ENCODE peak calls at places on chromosomes 11 and 22, in five cellular contexts. Q is endothelial cell, Y is AG10803, L is pancreas, W is Panc1. M is an unnamed sample.
A peak's percentile ranks its signal among the peaks of the same experiment; 100 is the strongest.

GRCh38 chr22:46103664-46104063 is 46.7 kb upstream of the PPARA start:
- DNase-seq in Q (no peak), Y (no peak), L (peak; percentile 81), W (no peak), M (no peak)

GRCh38 chr11:113091578-113091844 is 130.3 kb downstream of the NCAM1 start:
- DNase-seq in Q (no peak), Y (no peak), L (no peak), W (no peak), M (no peak)

GRCh38 chr22:38471237-38471636 is 3.3 kb downstream of the KDELR3 start:
- DNase-seq in Q (no peak), Y (no peak), L (no peak), W (no peak), M (no peak)

GRCh38 chr11:126790550-126790981 is 210.0 kb downstream of the KIRREL3 start:
- DNase-seq in Q (no peak), Y (peak; percentile 94), L (no peak), W (no peak), M (no peak)

GRCh38 chr11:124799384-124800225 is 601 bp downstream of the MSANTD2 start:
- DNase-seq in Q (peak; percentile 57), Y (peak; percentile 7), L (peak; percentile 77), W (no peak), M (peak; percentile 27)

GRCh38 chr22:25153961-25154685 is 45.5 kb upstream of the CRYBB3 start:
- DNase-seq in Q (no peak), Y (peak; percentile 66), L (no peak), W (no peak), M (no peak)

GRCh38 chr11:69588270-69588669 is 52.7 kb upstream of the CCND1 start:
- DNase-seq in Q (no peak), Y (peak; percentile 88), L (no peak), W (peak; percentile 24), M (no peak)

GRCh38 chr11:36619502-36619901 is 21.5 kb upstream of the RAG2 start:
- DNase-seq in Q (no peak), Y (no peak), L (no peak), W (no peak), M (no peak)

GRCh38 chr11:119026970-119027369 is 3.7 kb downstream of the SLC37A4 start:
- DNase-seq in Q (no peak), Y (no peak), L (peak; percentile 13), W (no peak), M (no peak)

GRCh38 chr11:111841370-111842053 is 29.9 kb downstream of the ALG9 start:
- DNase-seq in Q (peak; percentile 82), Y (peak; percentile 94), L (peak; percentile 77), W (peak; percentile 67), M (peak; percentile 87)

GRCh38 chr11:34344410-34345011 is 13.3 kb downstream of the ABTB2 start:
- DNase-seq in Q (no peak), Y (no peak), L (no peak), W (no peak), M (no peak)

GRCh38 chr22:17638182-17638431 is 450 bp upstream of the BCL2L13 start:
- DNase-seq in Q (no peak), Y (peak; percentile 72), L (no peak), W (no peak), M (no peak)

GRCh38 chr11:69460540-69461257 is 20.8 kb upstream of the LINC01488 start:
- DNase-seq in Q (no peak), Y (peak; percentile 87), L (no peak), W (no peak), M (no peak)

GRCh38 chr11:120839846-120840402 is 184.0 kb upstream of the TBCEL start:
- DNase-seq in Q (no peak), Y (no peak), L (no peak), W (no peak), M (no peak)

GRCh38 chr11:72263363-72263762 is 19.4 kb upstream of the PHOX2A start:
- DNase-seq in Q (no peak), Y (peak; percentile 25), L (no peak), W (no peak), M (no peak)

GRCh38 chr11:33620423-33621120 is 80.1 kb downstream of the C11orf91 start:
- DNase-seq in Q (no peak), Y (peak; percentile 49), L (no peak), W (no peak), M (no peak)

GRCh38 chr22:17777005-17777716 is 2.9 kb upstream of the BID start:
- DNase-seq in Q (no peak), Y (no peak), L (no peak), W (no peak), M (peak; percentile 56)

DNA sequence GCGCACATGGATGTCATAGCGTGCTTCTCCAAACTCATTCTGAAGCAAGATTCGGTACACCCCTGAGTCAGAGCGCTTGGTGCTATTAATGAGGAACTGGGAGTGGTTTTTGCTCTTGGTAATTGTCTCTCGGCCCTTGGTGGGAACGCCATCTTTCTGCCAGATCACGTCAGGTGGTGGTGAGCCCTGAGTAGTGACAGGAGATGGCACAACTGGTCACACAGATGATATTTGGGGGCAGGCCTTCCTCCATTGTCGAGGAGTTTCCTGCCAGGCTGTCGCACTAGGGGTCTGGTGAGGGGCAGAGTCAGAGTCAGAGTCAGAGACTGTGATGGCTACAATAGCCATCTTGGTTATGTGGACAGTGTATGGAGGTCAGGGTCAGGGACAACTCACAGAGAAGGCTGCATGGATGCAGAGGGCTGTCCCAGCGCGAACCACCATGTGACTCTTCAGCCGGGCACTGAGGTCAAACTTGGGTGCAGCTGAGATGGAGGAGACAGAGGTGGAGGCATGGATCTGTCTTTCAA is 9.3 kb downstream of the TMEM86A start:
- DNase-seq in Q (no peak), Y (no peak), L (no peak), W (no peak), M (no peak)
- TF ChIP-seq CTCF in Q (no peak), Y (no peak), L (no peak), W (no peak), M (no peak)

GRCh38 chr22:44309137-44309536 is 3.6 kb downstream of the SHISAL1 start:
- DNase-seq in Q (no peak), Y (peak; percentile 97), L (peak; percentile 28), W (peak; percentile 22), M (no peak)

GRCh38 chr22:44309647-44310046 is 3.1 kb downstream of the SHISAL1 start:
- DNase-seq in Q (no peak), Y (no peak), L (peak; percentile 21), W (no peak), M (no peak)

GRCh38 chr22:44311855-44312170 is 938 bp downstream of the SHISAL1 start:
- DNase-seq in Q (no peak), Y (peak; percentile 80), L (peak; percentile 14), W (no peak), M (no peak)

GRCh38 chr22:44312766-44313165 is at the start of gene SHISAL1:
- DNase-seq in Q (no peak), Y (no peak), L (no peak), W (no peak), M (no peak)

DNA sequence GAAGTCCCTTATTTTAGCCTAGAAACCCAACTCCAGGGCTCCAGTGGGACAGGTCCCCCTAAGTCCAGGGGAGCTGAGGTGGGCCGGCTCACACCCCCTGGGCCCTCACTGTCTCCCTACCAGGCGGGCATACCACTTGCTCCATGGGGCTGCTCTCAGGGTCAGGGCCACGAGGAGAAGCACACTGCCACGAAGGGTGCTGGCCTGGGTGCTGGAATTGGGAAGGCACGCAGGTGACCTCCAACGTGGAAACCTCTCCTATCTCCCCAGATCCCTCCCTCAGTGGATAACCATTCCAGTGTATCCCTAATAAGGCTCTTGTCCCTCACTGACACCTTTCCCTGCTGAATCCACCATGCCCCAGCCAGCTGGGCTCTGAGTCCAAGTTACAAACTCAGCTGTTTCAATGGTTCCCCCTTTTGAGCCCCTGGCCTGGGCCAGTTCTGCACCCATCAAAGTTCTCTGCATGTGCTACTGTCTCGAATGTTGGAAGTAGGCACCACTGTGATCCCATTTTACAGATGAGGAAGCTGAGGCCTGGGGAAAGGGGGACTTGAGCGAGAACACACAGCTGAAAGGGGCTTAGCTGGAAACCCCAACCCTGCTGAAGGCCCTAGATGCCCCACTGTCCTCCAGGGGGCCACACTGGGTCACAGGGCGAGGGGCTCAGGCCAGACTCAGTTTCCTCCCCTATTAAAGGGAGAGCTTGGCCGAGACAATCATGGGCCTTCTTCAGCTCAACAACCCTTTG is 1.5 kb downstream of the SHISAL1 start:
- DNase-seq in Q (no peak), Y (no peak), L (peak; percentile 46), W (no peak), M (no peak)
- TF ChIP-seq CTCF in Q (no peak), Y (no peak), L (no peak), W (no peak), M (no peak)

GRCh38 chr11:93822359-93822758 is 28.1 kb downstream of the VSTM5 start:
- DNase-seq in Q (no peak), Y (peak; percentile 4), L (no peak), W (no peak), M (no peak)

GRCh38 chr11:93820847-93821246 is 29.6 kb downstream of the VSTM5 start:
- DNase-seq in Q (no peak), Y (no peak), L (peak; percentile 42), W (no peak), M (no peak)

GRCh38 chr11:93820085-93820710 is 30.2 kb downstream of the VSTM5 start:
- DNase-seq in Q (no peak), Y (no peak), L (no peak), W (no peak), M (no peak)

GRCh38 chr11:93821617-93822016 is 28.8 kb downstream of the VSTM5 start:
- DNase-seq in Q (no peak), Y (no peak), L (no peak), W (no peak), M (no peak)

GRCh38 chr11:93823210-93823609 is 27.2 kb downstream of the VSTM5 start:
- DNase-seq in Q (no peak), Y (no peak), L (no peak), W (no peak), M (no peak)
- TF ChIP-seq CTCF in Q (no peak), Y (no peak), L (no peak), W (no peak), M (no peak)

GRCh38 chr22:47776329-47776728 is 1013.9 kb downstream of the TBC1D22A start:
- DNase-seq in Q (no peak), Y (no peak), L (no peak), W (no peak), M (no peak)
- TF ChIP-seq CTCF in Q (no peak), Y (no peak), L (no peak), W (no peak), M (no peak)

DNA sequence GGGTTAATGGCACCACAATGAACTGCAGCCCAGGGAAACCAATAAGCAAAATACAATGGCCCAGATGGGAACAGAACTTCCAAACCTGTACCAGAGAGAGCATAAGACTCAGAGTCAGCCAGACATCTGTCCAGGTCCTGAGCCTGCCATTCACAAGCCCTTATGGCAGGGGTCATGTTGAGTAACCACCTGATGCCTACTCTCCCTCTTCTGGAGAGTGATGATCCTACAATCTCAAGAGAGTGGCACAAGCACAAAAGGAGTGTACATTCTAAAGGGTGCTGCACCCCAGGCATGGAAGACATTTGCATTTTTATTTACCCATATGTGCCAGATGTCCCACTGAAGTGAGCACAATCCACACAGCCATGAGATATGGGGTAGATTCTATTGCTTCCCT is 10.6 kb downstream of the TENM4 start:
- DNase-seq in Q (no peak), Y (no peak), L (no peak), W (no peak), M (no peak)
- TF ChIP-seq CTCF in Q (no peak), Y (no peak), L (no peak), W (peak; percentile 10), M (no peak)

M was measured in heart left ventricle.